ENCODE peak calls at places on chromosomes 7 and 10, in four cellular contexts. H is HCT116, U is SK-N-SH, O is GM12865. A is an unnamed sample.

GRCh38 chr10:119775529-119775928 is 49.7 kb downstream of the INPP5F start:
- DNase-seq in H (no peak), U (no peak), O (no peak), A (no peak)

GRCh38 chr7:55550010-55550409 is 22.3 kb downstream of the VOPP1 start:
- DNase-seq in U (no peak), O (peak), H (peak), A (no peak)

GRCh38 chr7:17099083-17099973 is 199.1 kb upstream of the AHR start:
- DNase-seq in O (no peak), U (no peak), H (peak), A (no peak)

GRCh38 chr7:112105584-112106540 is 100.3 kb downstream of the DOCK4 start:
- DNase-seq in H (no peak), O (no peak), U (no peak), A (no peak)

GRCh38 chr7:22990588-22990949 is 23.4 kb downstream of the HYCC1 start:
- DNase-seq in H (no peak), O (no peak), U (no peak), A (no peak)

GRCh38 chr10:112957589-112958202 is 7.6 kb downstream of the TCF7L2 start:
- DNase-seq in O (no peak), H (no peak), U (no peak), A (no peak)

GRCh38 chr7:139358541-139359365 is 941 bp upstream of the LUC7L2 start:
- DNase-seq in O (peak), H (peak), U (peak), A (no peak)

GRCh38 chr10:114403545-114404161 is 649 bp downstream of the AFAP1L2 start:
- DNase-seq in U (peak), O (peak), H (no peak), A (peak)

GRCh38 chr10:33376976-33377657 is 42.6 kb upstream of the NRP1 start:
- DNase-seq in H (peak), O (no peak), U (no peak), A (no peak)

GRCh38 chr7:4212376-4212775 is 469.7 kb upstream of the FOXK1 start:
- DNase-seq in H (no peak), U (no peak), O (no peak), A (no peak)

GRCh38 chr7:130397472-130397871 is 17.2 kb downstream of the CPA1 start:
- DNase-seq in O (no peak), H (no peak), U (peak), A (no peak)

GRCh38 chr7:150524018-150524417 is 9.3 kb downstream of the GIMAP7 start:
- DNase-seq in H (no peak), U (no peak), O (no peak), A (no peak)

GRCh38 chr10:13262433-13262832 is 28.3 kb upstream of the UCMA start:
- DNase-seq in O (no peak), H (no peak), U (no peak), A (no peak)

GRCh38 chr10:59905066-59905734 is 1.2 kb downstream of the CCDC6 start:
- DNase-seq in H (no peak), U (peak), O (peak), A (peak)

GRCh38 chr10:127524869-127525268 is 24.2 kb upstream of the NPS start:
- DNase-seq in H (peak), U (no peak), O (no peak), A (no peak)

GRCh38 chr10:111093741-111094380 is 17.0 kb downstream of the ADRA2A start:
- DNase-seq in H (no peak), U (no peak), O (no peak), A (no peak)

GRCh38 chr10:15353471-15353870 is 17.6 kb downstream of the FAM171A1 start:
- DNase-seq in O (no peak), H (no peak), U (no peak), A (no peak)

GRCh38 chr7:46720761-46721160 is 799.7 kb upstream of the IGFBP3 start:
- DNase-seq in O (no peak), U (no peak), H (no peak), A (no peak)

GRCh38 chr10:109591631-109592030 is 331.7 kb downstream of the XPNPEP1 start:
- DNase-seq in O (no peak), U (no peak), H (no peak), A (no peak)

GRCh38 chr10:118912961-118913360 is 116.6 kb upstream of the NANOS1 start:
- DNase-seq in U (no peak), O (no peak), H (no peak), A (no peak)

GRCh38 chr10:86210416-86210815 is 156.2 kb downstream of the GRID1 start:
- DNase-seq in H (no peak), U (no peak), O (no peak), A (no peak)

GRCh38 chr7:38660427-38661099 is 29.4 kb upstream of the AMPH start:
- DNase-seq in U (peak), H (peak), O (peak), A (peak)

GRCh38 chr10:76192151-76192550 is 760.7 kb downstream of the LRMDA start:
- DNase-seq in O (no peak), H (no peak), U (no peak), A (no peak)

DNA sequence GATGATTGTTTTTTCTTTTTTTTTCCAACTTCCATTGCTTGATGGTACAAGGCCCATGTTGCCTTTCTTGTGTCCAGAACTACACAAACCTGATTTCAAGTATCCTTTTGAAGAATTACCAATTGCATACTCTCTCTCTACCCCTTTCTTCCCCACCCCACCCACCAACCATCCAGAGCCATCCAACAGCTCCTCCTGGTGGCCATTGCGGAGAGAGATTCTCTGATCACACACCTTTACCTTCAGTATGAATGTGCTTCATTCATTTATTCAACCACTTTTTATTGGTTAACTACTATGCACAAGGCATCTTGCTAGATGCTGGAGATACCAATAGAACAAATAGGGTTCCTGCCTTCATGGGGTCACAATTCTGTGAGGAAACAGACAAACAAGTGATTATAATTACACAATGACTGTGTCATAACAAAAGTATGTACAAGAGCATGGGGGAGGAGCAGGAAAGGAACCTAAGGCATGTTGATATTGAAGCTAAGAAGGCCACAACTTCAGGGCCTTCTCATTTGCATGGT is 297.1 kb upstream of the LYZL1 start:
- DNase-seq in U (peak), O (peak), H (peak), A (peak)
- TF ChIP-seq CTCF in U (peak), O (peak), H (peak), A (peak)

DNA sequence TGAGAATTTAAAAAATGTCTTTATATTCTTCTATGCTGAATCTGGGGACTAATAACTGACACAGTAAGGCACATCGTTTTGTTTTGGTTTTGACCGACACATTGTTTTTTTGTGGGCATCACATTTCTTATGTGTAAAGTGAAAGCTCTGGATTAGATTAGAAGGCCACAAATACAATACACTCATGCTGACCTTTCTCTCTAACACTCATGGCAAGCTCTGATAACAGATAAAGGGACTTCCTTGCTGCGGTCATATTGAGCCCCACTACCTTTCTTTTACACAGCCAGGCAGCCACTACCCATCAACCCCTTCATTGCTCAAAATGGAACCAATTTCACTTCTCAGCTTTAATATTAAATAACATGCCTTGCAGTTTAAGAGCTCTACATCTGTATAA is 26.0 kb downstream of the PPP1R3A start:
- DNase-seq in O (no peak), U (peak), H (no peak), A (peak)
- TF ChIP-seq CTCF in O (no peak), U (no peak), H (no peak), A (no peak)

GRCh38 chr7:98831641-98832221 is 38.1 kb downstream of the TMEM130 start:
- DNase-seq in O (peak), H (no peak), U (peak), A (peak)
- TF ChIP-seq CTCF in O (peak), H (peak), U (peak), A (peak)

DNA sequence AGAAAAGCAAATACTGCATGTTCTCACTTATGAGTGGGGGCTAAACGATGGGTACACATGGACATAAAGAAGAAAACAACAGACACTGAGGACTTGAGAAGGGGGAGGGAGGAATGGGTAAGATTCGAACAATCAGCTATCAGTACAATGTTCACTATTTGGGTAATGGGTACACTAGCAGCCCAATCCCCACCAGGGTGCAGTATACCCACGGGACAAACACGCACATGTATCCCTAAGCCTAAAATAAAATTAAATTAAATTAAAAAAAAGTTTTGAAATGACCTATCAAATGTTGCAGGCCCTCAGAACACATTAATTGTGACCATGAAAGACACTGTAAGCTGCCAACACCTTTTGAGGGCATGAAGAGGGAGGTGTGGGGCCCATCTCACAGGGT is 316.0 kb downstream of the WDR37 start:
- DNase-seq in O (no peak), U (peak), H (no peak), A (no peak)
- TF ChIP-seq CTCF in O (no peak), U (no peak), H (peak), A (no peak)

GRCh38 chr7:83579740-83580139 is 69.2 kb downstream of the SEMA3E start:
- DNase-seq in O (no peak), U (no peak), H (no peak), A (no peak)
- TF ChIP-seq CTCF in O (no peak), U (no peak), H (no peak), A (no peak)

DNA sequence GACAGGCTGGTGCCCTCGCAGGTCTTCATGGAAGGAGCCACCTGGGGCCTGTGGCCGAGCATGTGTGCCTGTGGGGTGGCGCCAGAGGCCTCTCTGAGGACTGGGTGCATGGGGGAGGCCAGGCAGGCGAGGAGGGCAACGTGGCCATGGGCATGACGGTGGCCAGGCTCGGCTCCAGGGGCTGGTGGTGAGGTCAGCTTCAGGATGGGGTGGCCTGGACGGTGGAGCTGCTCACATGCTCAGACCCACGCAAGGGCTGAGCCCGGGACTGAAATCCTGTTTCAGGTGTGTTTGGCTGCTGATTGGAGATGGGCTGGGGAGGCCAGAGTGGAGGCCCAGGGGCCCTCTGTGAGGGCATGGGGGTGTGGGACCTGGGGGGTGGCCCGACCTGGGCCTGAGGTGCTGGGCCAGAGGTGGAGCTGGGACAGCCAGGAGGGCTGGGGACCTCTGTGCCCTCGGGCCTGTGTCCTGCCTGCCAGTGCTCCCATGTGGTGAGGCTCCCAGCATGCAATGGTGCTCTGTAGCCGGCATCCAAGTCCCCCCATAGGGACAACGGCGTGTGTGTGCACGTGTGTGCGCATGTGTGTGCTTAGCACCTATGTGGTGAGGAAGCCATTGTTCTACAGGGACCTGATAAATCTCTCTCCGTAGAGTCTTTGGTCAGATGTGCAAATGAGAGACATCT is 71.1 kb downstream of the INPP5A start:
- DNase-seq in O (no peak), H (no peak), U (peak), A (no peak)
- TF ChIP-seq CTCF in O (no peak), H (no peak), U (no peak), A (no peak)

DNA sequence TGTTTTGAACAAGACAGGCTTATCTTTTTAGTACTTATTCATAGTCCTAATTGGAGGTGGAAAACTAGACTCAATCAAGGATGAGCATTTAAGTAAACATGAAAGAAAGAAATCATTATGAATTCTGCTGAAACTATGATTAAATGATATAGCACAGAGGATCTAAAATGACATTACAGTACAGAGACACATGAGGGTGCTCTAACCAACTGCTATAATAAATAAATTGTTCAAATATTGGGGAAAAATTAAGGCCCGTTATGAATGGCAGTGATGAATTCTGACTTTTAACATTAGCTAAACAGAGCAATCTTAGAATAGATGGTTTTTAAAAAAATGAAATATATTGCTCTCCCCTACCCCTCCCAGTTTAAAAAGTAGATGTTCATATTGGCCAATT is 10.3 kb downstream of the WNT2 start:
- DNase-seq in H (no peak), O (no peak), U (no peak), A (no peak)
- TF ChIP-seq CTCF in H (peak), O (no peak), U (peak), A (no peak)

DNA sequence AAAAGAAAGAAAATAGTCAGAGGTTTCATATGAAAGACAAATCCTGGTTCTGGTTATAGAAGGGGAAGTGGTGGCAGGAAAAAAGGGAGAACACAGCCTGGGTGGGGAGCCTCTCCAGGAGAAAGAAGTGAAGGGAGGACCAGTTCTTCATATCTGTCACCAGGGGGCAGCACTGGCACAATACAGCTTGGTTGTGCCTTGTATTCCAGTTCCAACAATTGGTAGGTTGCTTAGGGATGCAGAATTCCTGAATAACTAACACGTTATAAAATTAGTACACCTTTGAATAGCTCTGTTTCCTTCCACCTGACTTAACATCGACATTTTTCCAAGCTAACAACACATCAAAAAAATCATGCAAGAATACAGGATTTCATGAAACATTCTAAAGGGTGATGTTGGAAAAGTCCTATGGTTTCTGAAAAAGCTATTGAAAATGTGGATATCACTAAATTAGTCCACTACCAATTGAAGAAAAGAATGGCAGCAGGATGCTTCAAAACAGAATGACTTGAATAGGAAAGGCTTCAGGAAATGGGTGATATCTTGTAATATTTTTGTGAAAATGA is 52.9 kb downstream of the CYP26A1 start:
- DNase-seq in H (peak), U (no peak), O (no peak), A (no peak)
- TF ChIP-seq CTCF in H (peak), U (peak), O (peak), A (peak)

DNA sequence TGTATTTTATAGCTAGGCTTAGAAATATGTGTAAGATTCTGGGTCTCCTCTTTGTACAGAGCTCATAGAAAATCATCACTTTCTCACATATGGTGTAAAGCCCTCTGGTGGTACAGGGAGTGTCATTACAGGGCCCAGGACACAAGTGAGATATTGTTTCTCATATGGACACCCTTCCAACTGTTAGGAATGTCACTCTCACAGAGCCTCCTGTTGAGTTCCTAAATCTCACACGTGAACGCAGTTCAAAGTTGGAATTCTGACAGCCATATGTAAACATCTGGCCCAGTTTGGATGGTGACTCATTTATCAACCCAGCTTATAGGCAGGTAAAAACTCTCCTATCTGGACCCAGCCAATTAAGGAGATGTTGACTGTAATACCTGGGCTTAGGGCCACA is 35.4 kb upstream of the ZNF107 start:
- DNase-seq in H (peak), U (peak), O (no peak), A (no peak)
- TF ChIP-seq CTCF in H (peak), U (peak), O (no peak), A (peak)

A was measured in endothelial cell.